ENCODE peak calls at places on chromosome 14, in four cellular contexts. W is cardiac muscle cell, R is cardiac fibroblast, N is body of pancreas. O is an unnamed sample.

GRCh38 chr14:68510201-68510600 is 282.7 kb downstream of the ZFP36L1 start:
- DNase-seq in W (peak), R (peak), N (no peak), O (no peak)

GRCh38 chr14:51419685-51420084 is 179.6 kb downstream of the TMX1 start:
- DNase-seq in W (no peak), R (no peak), N (no peak), O (no peak)

GRCh38 chr14:72638021-72638420 is 255.9 kb downstream of the DPF3 start:
- DNase-seq in W (peak), R (peak), N (no peak), O (no peak)

GRCh38 chr14:32379447-32379846 is 50.3 kb downstream of the AKAP6 start:
- DNase-seq in W (no peak), R (no peak), N (no peak), O (no peak)

GRCh38 chr14:106268013-106268727 is 741.8 kb downstream of the TMEM121 start:
- DNase-seq in W (no peak), R (no peak), N (no peak), O (peak)

GRCh38 chr14:62130441-62130840 is 368.2 kb downstream of the SNAPC1 start:
- DNase-seq in W (no peak), R (no peak), N (no peak), O (no peak)

GRCh38 chr14:32049361-32050103 is 27.6 kb upstream of the ARHGAP5 start:
- DNase-seq in W (no peak), R (no peak), N (no peak), O (no peak)

GRCh38 chr14:93005838-93006237 is 82.9 kb downstream of the CHGA start:
- DNase-seq in W (no peak), R (no peak), N (no peak), O (no peak)

GRCh38 chr14:63186453-63186852 is 17.8 kb upstream of the RHOJ start:
- DNase-seq in W (peak), R (peak), N (no peak), O (no peak)

GRCh38 chr14:55373784-55374725 is 37.6 kb downstream of the ATG14 start:
- DNase-seq in W (peak), R (peak), N (no peak), O (peak)

GRCh38 chr14:55739967-55740707 is 160.1 kb downstream of the KTN1 start:
- DNase-seq in W (no peak), R (no peak), N (peak), O (no peak)

GRCh38 chr14:24692382-24693352 is 58.7 kb upstream of the GZMB start:
- DNase-seq in W (no peak), R (no peak), N (no peak), O (no peak)

GRCh38 chr14:33488547-33488946 is 462.3 kb downstream of the EGLN3 start:
- DNase-seq in W (no peak), R (no peak), N (no peak), O (no peak)

GRCh38 chr14:98704441-98704840 is 567.6 kb downstream of the BCL11B start:
- DNase-seq in W (no peak), R (no peak), N (no peak), O (no peak)

GRCh38 chr14:54356172-54356571 is 40.6 kb upstream of the CDKN3 start:
- DNase-seq in W (peak), R (no peak), N (no peak), O (no peak)

GRCh38 chr14:55889124-55889523 is 229.1 kb upstream of the PELI2 start:
- DNase-seq in W (no peak), R (no peak), N (peak), O (no peak)

GRCh38 chr14:20143911-20144310 is 5.3 kb downstream of the OR4N5 start:
- DNase-seq in W (no peak), R (no peak), N (no peak), O (no peak)

GRCh38 chr14:63504628-63505027 is 38.5 kb downstream of the PPP2R5E start:
- DNase-seq in W (no peak), R (peak), N (no peak), O (no peak)

DNA sequence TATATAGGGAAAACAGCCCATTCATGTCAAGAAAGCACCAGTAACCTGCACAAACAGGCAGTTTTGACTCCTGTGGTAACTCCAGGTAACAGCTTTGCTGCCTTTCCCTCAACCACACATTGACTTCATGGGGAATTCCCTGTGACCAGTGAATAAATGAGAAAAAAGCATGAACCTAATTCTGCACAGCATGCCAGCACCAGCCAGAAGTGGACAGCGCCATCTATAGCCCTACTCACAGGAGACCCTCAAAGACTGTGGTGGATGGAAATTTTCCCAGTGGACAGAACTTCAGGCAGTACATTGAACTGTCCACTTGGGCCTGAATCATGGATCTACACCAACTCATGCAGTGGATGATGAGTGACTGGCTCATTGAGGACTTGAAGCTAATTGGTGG is 152.1 kb downstream of the SLC8A3 start:
- DNase-seq in W (no peak), R (no peak), N (no peak), O (no peak)
- TF ChIP-seq CTCF in W (no peak), R (no peak), N (no peak), O (no peak)

DNA sequence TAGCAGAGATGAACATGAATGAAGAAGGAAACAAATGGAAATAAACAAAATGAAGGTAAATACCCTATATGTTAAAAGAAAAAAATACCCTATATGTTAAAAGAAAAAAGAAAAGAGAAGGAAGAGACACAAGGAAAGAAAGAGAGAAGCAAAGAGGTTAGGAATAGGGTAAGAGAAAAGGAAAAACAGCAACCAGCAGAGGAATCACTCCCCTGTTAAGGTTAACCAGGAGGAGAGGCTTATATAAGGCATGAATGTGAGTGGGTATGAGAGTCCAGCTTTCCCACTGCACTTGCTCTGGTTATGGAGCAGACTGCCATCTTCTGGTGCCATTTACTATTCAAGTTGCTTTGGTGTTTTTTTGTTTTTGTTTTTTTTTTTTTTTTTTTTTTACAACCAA is 3.1 kb downstream of the PPP1R3E start:
- DNase-seq in W (peak), R (peak), N (no peak), O (no peak)
- TF ChIP-seq CTCF in W (peak), R (no peak), N (no peak), O (peak)

GRCh38 chr14:77036484-77037337 is 8.2 kb upstream of the IRF2BPL start:
- DNase-seq in W (peak), R (peak), N (no peak), O (peak)
- TF ChIP-seq CTCF in W (no peak), R (no peak), N (no peak), O (no peak)

DNA sequence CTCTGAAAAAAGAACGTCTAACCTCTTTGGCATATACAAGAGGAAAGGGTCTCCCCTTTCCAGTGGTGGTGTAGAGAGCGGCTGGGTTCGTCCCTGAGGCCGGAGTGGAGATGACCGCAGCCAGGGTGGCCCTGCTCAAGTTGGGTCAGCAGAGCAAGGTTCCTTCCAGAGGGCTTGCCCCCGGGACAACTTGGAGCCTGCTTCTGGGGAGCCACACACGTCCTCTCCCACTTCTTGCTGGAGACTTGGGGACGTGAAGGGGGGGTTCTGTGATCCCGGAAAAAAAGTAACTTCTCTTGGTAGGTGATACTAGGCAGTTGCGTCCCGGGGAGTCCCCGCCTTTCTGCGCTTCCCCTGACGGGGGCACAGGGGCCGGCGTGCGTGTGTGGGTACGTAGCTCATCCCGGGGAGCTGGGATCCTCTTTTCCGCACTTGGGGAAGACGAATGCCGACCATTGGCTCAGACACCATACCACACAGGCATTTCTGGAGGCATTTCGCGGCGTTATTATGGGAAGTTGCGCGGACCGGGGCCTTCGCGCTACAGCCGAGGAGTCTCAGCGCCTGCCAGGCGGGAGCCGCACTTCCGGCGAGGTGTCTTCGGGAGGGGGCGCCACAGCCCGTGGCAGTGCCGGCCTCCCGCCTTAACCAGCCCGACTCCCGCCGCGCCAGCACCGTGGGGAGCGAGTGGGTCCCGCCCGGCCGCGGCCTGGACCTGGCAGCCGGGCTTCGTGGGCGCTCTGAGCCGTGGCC is 14.8 kb upstream of the PAX9 start:
- DNase-seq in W (no peak), R (no peak), N (no peak), O (peak)
- TF ChIP-seq CTCF in W (no peak), R (no peak), N (peak), O (no peak)

O was measured in GM13977.